ENCODE peak calls at places on chromosomes 1 and 21, in five cellular contexts. B is cardiac muscle cell; K is naive thymus-derived CD8-positive, alpha-beta T cell; E is brain microvascular endothelial cell; D is aorta. C is an unnamed sample.

GRCh38 chr1:180274221-180274620 is 44.2 kb downstream of the LHX4 start:
- DNase-seq in E (no peak), D (no peak), K (no peak), B (no peak), C (no peak)

GRCh38 chr1:92411511-92411910 is 75.2 kb downstream of the GFI1 start:
- DNase-seq in E (peak), K (no peak), B (no peak), D (no peak), C (no peak)

GRCh38 chr1:209741889-209742288 is 14.0 kb upstream of the TRAF3IP3 start:
- DNase-seq in D (no peak), B (peak), K (no peak), E (no peak), C (no peak)

GRCh38 chr21:37338671-37339526 is 27.7 kb upstream of the DYRK1A start:
- DNase-seq in B (peak), E (peak), K (no peak), D (peak), C (no peak)

GRCh38 chr1:180130651-180131050 is 24.0 kb upstream of the QSOX1 start:
- DNase-seq in B (no peak), E (no peak), D (no peak), K (no peak), C (no peak)

GRCh38 chr1:190551638-190552037 is 74.0 kb upstream of the BRINP3 start:
- DNase-seq in K (no peak), D (no peak), E (no peak), B (no peak), C (no peak)

GRCh38 chr1:211695135-211695816 is 19.9 kb upstream of the NEK2 start:
- DNase-seq in E (no peak), D (no peak), K (no peak), B (no peak), C (no peak)

GRCh38 chr1:244050835-244051444 is at the start of gene ZBTB18:
- DNase-seq in E (peak), D (no peak), B (no peak), K (no peak), C (no peak)

GRCh38 chr1:160261526-160261877 is 847 bp downstream of the DCAF8 start:
- DNase-seq in D (no peak), B (peak), K (peak), E (peak), C (no peak)

GRCh38 chr1:3540876-3541275 is 70.4 kb downstream of the MEGF6 start:
- DNase-seq in B (no peak), D (no peak), K (no peak), E (no peak), C (no peak)

GRCh38 chr1:5729636-5730145 is 262.5 kb downstream of the NPHP4 start:
- DNase-seq in B (no peak), K (no peak), E (no peak), D (peak), C (no peak)

GRCh38 chr1:176934370-176934769 is 230.1 kb downstream of the ASTN1 start:
- DNase-seq in B (no peak), D (no peak), K (no peak), E (no peak), C (no peak)

GRCh38 chr1:100780826-100781225 is 61.3 kb downstream of the VCAM1 start:
- DNase-seq in D (no peak), B (no peak), K (no peak), E (no peak), C (no peak)

C was measured in substantia nigra.